ENCODE peak calls at places on chromosomes 4 and X, in nine cellular contexts. J, A, F, Z, V, Q, O, Y and R are unnamed samples.

GRCh38 chr4:148776944-148777343 is 334.7 kb upstream of the NR3C2 start:
- DNase-seq in J (no peak), A (no peak), F (no peak), Z (no peak), V (no peak), Q (peak), O (no peak), Y (no peak), R (no peak)

GRCh38 chr4:87622303-87622702 is 14.0 kb downstream of the DSPP start:
- DNase-seq in J (no peak), A (no peak), F (no peak), Z (no peak), V (no peak), Q (no peak), O (peak), Y (no peak), R (no peak)

GRCh38 chr4:152458801-152459302 is 77.0 kb downstream of the FBXW7 start:
- DNase-seq in J (no peak), A (no peak), F (no peak), Z (no peak), V (peak), Q (no peak), O (no peak), Y (no peak), R (peak)

GRCh38 chr4:183503497-183504063 is 1.3 kb upstream of the ING2 start:
- DNase-seq in J (no peak), A (no peak), F (no peak), Z (no peak), V (no peak), Q (no peak), O (peak), Y (no peak), R (peak)

GRCh38 chrX:131778269-131779218 is 234.7 kb downstream of the OR13H1 start:
- DNase-seq in J (no peak), A (no peak), F (no peak), Z (no peak), V (peak), Q (peak), O (peak), Y (no peak), R (no peak)

GRCh38 chrX:93422693-93423092 is 250.7 kb downstream of the NAP1L3 start:
- DNase-seq in J (no peak), A (no peak), F (no peak), Z (peak), V (peak), Q (peak), O (peak), Y (no peak), R (peak)

GRCh38 chr4:35730414-35730813 is 513.9 kb downstream of the ARAP2 start:
- DNase-seq in J (no peak), A (no peak), F (no peak), Z (no peak), V (no peak), Q (no peak), O (no peak), Y (no peak), R (no peak)

GRCh38 chrX:39874202-39874816 is 223.4 kb downstream of the BCOR start:
- DNase-seq in J (no peak), A (no peak), F (no peak), Z (no peak), V (no peak), Q (no peak), O (no peak), Y (no peak), R (no peak)

GRCh38 chr4:41359069-41359769 is 102.5 kb downstream of the UCHL1 start:
- DNase-seq in J (no peak), A (no peak), F (no peak), Z (no peak), V (no peak), Q (no peak), O (no peak), Y (no peak), R (no peak)

GRCh38 chr4:108830509-108831244 is 67.8 kb upstream of the ETNPPL start:
- DNase-seq in J (no peak), A (no peak), F (no peak), Z (peak), V (no peak), Q (peak), O (no peak), Y (peak), R (peak)

GRCh38 chrX:21932277-21932996 is 8.1 kb upstream of the SMS start:
- DNase-seq in J (no peak), A (no peak), F (peak), Z (no peak), V (no peak), Q (peak), O (no peak), Y (no peak), R (no peak)

GRCh38 chr4:145618210-145618911 is 824 bp upstream of the MMAA start:
- DNase-seq in J (no peak), A (no peak), F (no peak), Z (no peak), V (no peak), Q (no peak), O (no peak), Y (peak), R (peak)

GRCh38 chr4:54186371-54186770 is 42.7 kb upstream of the PDGFRA start:
- DNase-seq in J (no peak), A (no peak), F (no peak), Z (no peak), V (no peak), Q (no peak), O (no peak), Y (no peak), R (no peak)

GRCh38 chr4:143025111-143025704 is 159.5 kb upstream of the USP38 start:
- DNase-seq in J (no peak), A (no peak), F (no peak), Z (no peak), V (no peak), Q (peak), O (no peak), Y (no peak), R (peak)

GRCh38 chr4:90027565-90027964 is 99.6 kb upstream of the CCSER1 start:
- DNase-seq in J (no peak), A (no peak), F (no peak), Z (no peak), V (no peak), Q (no peak), O (no peak), Y (no peak), R (peak)

GRCh38 chr4:3285558-3286334 is 7.1 kb upstream of the RGS12 start:
- DNase-seq in J (no peak), A (no peak), F (peak), Z (no peak), V (no peak), Q (peak), O (no peak), Y (no peak), R (peak)

GRCh38 chr4:87060957-87061356 is 126.1 kb downstream of the AFF1 start:
- DNase-seq in J (no peak), A (no peak), F (no peak), Z (no peak), V (no peak), Q (peak), O (no peak), Y (no peak), R (no peak)

GRCh38 chr4:14280567-14280966 is 653.0 kb upstream of the BOD1L1 start:
- DNase-seq in J (no peak), A (no peak), F (no peak), Z (no peak), V (no peak), Q (no peak), O (no peak), Y (no peak), R (no peak)

GRCh38 chr4:16031554-16032381 is 52.1 kb downstream of the PROM1 start:
- DNase-seq in J (no peak), A (no peak), F (no peak), Z (no peak), V (no peak), Q (no peak), O (no peak), Y (no peak), R (peak)

GRCh38 chr4:3286335-3287175 is 6.3 kb upstream of the RGS12 start:
- DNase-seq in J (no peak), A (no peak), F (peak), Z (no peak), V (no peak), Q (no peak), O (no peak), Y (no peak), R (no peak)

GRCh38 chrX:72028701-72029470 is 102.8 kb downstream of the RTL5 start:
- DNase-seq in J (no peak), A (no peak), F (no peak), Z (no peak), V (no peak), Q (no peak), O (no peak), Y (no peak), R (no peak)

GRCh38 chrX:63930140-63930539 is 145.1 kb upstream of the ARHGEF9 start:
- DNase-seq in J (no peak), A (no peak), F (no peak), Z (no peak), V (no peak), Q (no peak), O (no peak), Y (no peak), R (peak)

GRCh38 chrX:80388206-80388605 is 32.0 kb upstream of the TENT5D start:
- DNase-seq in J (no peak), A (no peak), F (no peak), Z (no peak), V (no peak), Q (no peak), O (no peak), Y (no peak), R (no peak)

GRCh38 chr4:116055857-116056827 is 942.7 kb upstream of the NDST4 start:
- DNase-seq in J (no peak), A (no peak), F (no peak), Z (peak), V (no peak), Q (no peak), O (no peak), Y (no peak), R (peak)

GRCh38 chr4:128862608-128863313 is 53.3 kb downstream of the JADE1 start:
- DNase-seq in J (no peak), A (no peak), F (no peak), Z (no peak), V (peak), Q (peak), O (no peak), Y (no peak), R (no peak)

GRCh38 chr4:69830529-69831269 is 29.2 kb downstream of the SULT1E1 start:
- DNase-seq in J (no peak), A (no peak), F (no peak), Z (no peak), V (peak), Q (peak), O (no peak), Y (no peak), R (no peak)